ENCODE peak calls at places on chromosomes 16 and 17, in five cellular contexts. One of them, this sample, is unnamed.
A peak's percentile ranks its signal among the peaks of the same experiment; 100 is the strongest.

GRCh38 chr17:42814633-42815399 is 9.3 kb downstream of the BECN1 start:
- DNase-seq in HL-60: no peak
- DNase-seq in tibial nerve: no peak
- DNase-seq in H9: no peak
- DNase-seq in ascending aorta: no peak
- DNase-seq in this sample: no peak

GRCh38 chr17:49971848-49972485 is 3.0 kb downstream of the DLX4 start:
- DNase-seq in HL-60: no peak
- DNase-seq in tibial nerve: no peak
- DNase-seq in H9: peak; percentile 52
- DNase-seq in ascending aorta: no peak
- DNase-seq in this sample: no peak

GRCh38 chr17:40431231-40431602 is 12.0 kb upstream of the IGFBP4 start:
- DNase-seq in HL-60: no peak
- DNase-seq in tibial nerve: no peak
- DNase-seq in H9: no peak
- DNase-seq in ascending aorta: no peak
- DNase-seq in this sample: no peak

GRCh38 chr17:65674246-65675045 is 113.0 kb upstream of the AXIN2 start:
- DNase-seq in HL-60: no peak
- DNase-seq in tibial nerve: no peak
- DNase-seq in H9: no peak
- DNase-seq in ascending aorta: no peak
- DNase-seq in this sample: no peak

GRCh38 chr16:4855804-4856203 is 8.5 kb downstream of the UBN1 start:
- DNase-seq in HL-60: no peak
- DNase-seq in tibial nerve: no peak
- DNase-seq in H9: no peak
- DNase-seq in ascending aorta: no peak
- DNase-seq in this sample: no peak

GRCh38 chr17:35313875-35314409 is 59.5 kb downstream of the SLFN11 start:
- DNase-seq in HL-60: no peak
- DNase-seq in tibial nerve: no peak
- DNase-seq in H9: peak; percentile 42
- DNase-seq in ascending aorta: no peak
- DNase-seq in this sample: no peak

GRCh38 chr16:2178321-2179106 is 17.9 kb downstream of the CASKIN1 start:
- DNase-seq in HL-60: no peak
- DNase-seq in tibial nerve: no peak
- DNase-seq in H9: peak; percentile 92
- DNase-seq in ascending aorta: no peak
- DNase-seq in this sample: no peak

GRCh38 chr16:87850009-87851006 is 19.0 kb downstream of the SLC7A5 start:
- DNase-seq in HL-60: peak; percentile 45
- DNase-seq in tibial nerve: peak; percentile 41
- DNase-seq in H9: peak; percentile 86
- DNase-seq in ascending aorta: no peak
- DNase-seq in this sample: no peak

GRCh38 chr17:74165811-74166365 is 37.6 kb upstream of the RPL38 start:
- DNase-seq in HL-60: no peak
- DNase-seq in tibial nerve: no peak
- DNase-seq in H9: peak; percentile 22
- DNase-seq in ascending aorta: no peak
- DNase-seq in this sample: no peak

GRCh38 chr17:15926039-15926740 is 18.7 kb upstream of the ADORA2B start:
- DNase-seq in HL-60: no peak
- DNase-seq in tibial nerve: no peak
- DNase-seq in H9: no peak
- DNase-seq in ascending aorta: no peak
- DNase-seq in this sample: no peak

GRCh38 chr17:48642059-48642842 is 16.1 kb upstream of the HOXB9 start:
- DNase-seq in HL-60: no peak
- DNase-seq in tibial nerve: no peak
- DNase-seq in H9: peak; percentile 96
- DNase-seq in ascending aorta: no peak
- DNase-seq in this sample: no peak

GRCh38 chr16:69476920-69477418 is 52.5 kb downstream of the CYB5B start:
- DNase-seq in HL-60: no peak
- DNase-seq in tibial nerve: no peak
- DNase-seq in H9: no peak
- DNase-seq in ascending aorta: no peak
- DNase-seq in this sample: peak; percentile 77

GRCh38 chr17:14515015-14515414 is 214.1 kb downstream of the HS3ST3B1 start:
- DNase-seq in HL-60: no peak
- DNase-seq in tibial nerve: no peak
- DNase-seq in H9: no peak
- DNase-seq in ascending aorta: no peak
- DNase-seq in this sample: no peak

GRCh38 chr17:36877774-36878173 is 59.5 kb upstream of the LHX1 start:
- DNase-seq in HL-60: no peak
- DNase-seq in tibial nerve: no peak
- DNase-seq in H9: no peak
- DNase-seq in ascending aorta: no peak
- DNase-seq in this sample: no peak

GRCh38 chr16:50428742-50429141 is 60.0 kb upstream of the BRD7 start:
- DNase-seq in HL-60: no peak
- DNase-seq in tibial nerve: no peak
- DNase-seq in H9: no peak
- DNase-seq in ascending aorta: no peak
- DNase-seq in this sample: no peak

GRCh38 chr16:87143661-87144121 is 173.5 kb downstream of the C16orf95 start:
- DNase-seq in HL-60: no peak
- DNase-seq in tibial nerve: no peak
- DNase-seq in H9: peak; percentile 52
- DNase-seq in ascending aorta: no peak
- DNase-seq in this sample: no peak

GRCh38 chr17:42122371-42123303 is at the start of gene HSPB9:
- DNase-seq in HL-60: no peak
- DNase-seq in tibial nerve: no peak
- DNase-seq in H9: peak; percentile 95
- DNase-seq in ascending aorta: no peak
- DNase-seq in this sample: no peak

GRCh38 chr16:1678500-1679098 is 520 bp downstream of the JPT2 start:
- DNase-seq in HL-60: peak; percentile 15
- DNase-seq in tibial nerve: peak; percentile 16
- DNase-seq in H9: no peak
- DNase-seq in ascending aorta: no peak
- DNase-seq in this sample: no peak

GRCh38 chr16:9033125-9033830 is 58.2 kb upstream of the HAPSTR1 start:
- DNase-seq in HL-60: peak; percentile 9
- DNase-seq in tibial nerve: peak; percentile 15
- DNase-seq in H9: peak; percentile 68
- DNase-seq in ascending aorta: no peak
- DNase-seq in this sample: no peak

GRCh38 chr16:2194166-2194834 is 2.1 kb downstream of the CASKIN1 start:
- DNase-seq in HL-60: no peak
- DNase-seq in tibial nerve: no peak
- DNase-seq in H9: no peak
- DNase-seq in ascending aorta: no peak
- DNase-seq in this sample: no peak

GRCh38 chr17:42564815-42565522 is 1.9 kb upstream of the MLX start:
- DNase-seq in HL-60: no peak
- DNase-seq in tibial nerve: no peak
- DNase-seq in H9: no peak
- DNase-seq in ascending aorta: no peak
- DNase-seq in this sample: no peak

GRCh38 chr17:80813318-80813717 is 178.3 kb upstream of the CHMP6 start:
- DNase-seq in HL-60: no peak
- DNase-seq in tibial nerve: no peak
- DNase-seq in H9: no peak
- DNase-seq in ascending aorta: no peak
- DNase-seq in this sample: no peak

GRCh38 chr17:49694847-49695697 is 12.7 kb downstream of the SLC35B1 start:
- DNase-seq in HL-60: peak; percentile 65
- DNase-seq in tibial nerve: peak; percentile 89
- DNase-seq in H9: peak; percentile 62
- DNase-seq in ascending aorta: no peak
- DNase-seq in this sample: no peak

GRCh38 chr16:26510924-26511323 is 555.8 kb upstream of the C16orf82 start:
- DNase-seq in HL-60: no peak
- DNase-seq in tibial nerve: no peak
- DNase-seq in H9: no peak
- DNase-seq in ascending aorta: no peak
- DNase-seq in this sample: no peak

GRCh38 chr17:69672924-69673323 is 258.4 kb downstream of the MAP2K6 start:
- DNase-seq in HL-60: no peak
- DNase-seq in tibial nerve: no peak
- DNase-seq in H9: no peak
- DNase-seq in ascending aorta: no peak
- DNase-seq in this sample: no peak

GRCh38 chr17:66437466-66438026 is 135.1 kb downstream of the PRKCA start:
- DNase-seq in HL-60: no peak
- DNase-seq in tibial nerve: no peak
- DNase-seq in H9: no peak
- DNase-seq in ascending aorta: no peak
- DNase-seq in this sample: no peak

GRCh38 chr17:1588781-1589585 is 26.4 kb upstream of the PITPNA start:
- DNase-seq in HL-60: peak; percentile 13
- DNase-seq in tibial nerve: no peak
- DNase-seq in H9: peak; percentile 62
- DNase-seq in ascending aorta: no peak
- DNase-seq in this sample: no peak

GRCh38 chr17:1796800-1797199 is 32.9 kb downstream of the SMYD4 start:
- DNase-seq in HL-60: no peak
- DNase-seq in tibial nerve: no peak
- DNase-seq in H9: no peak
- DNase-seq in ascending aorta: no peak
- DNase-seq in this sample: no peak

GRCh38 chr16:777826-778225 is 10.4 kb downstream of the RPUSD1 start:
- DNase-seq in HL-60: no peak
- DNase-seq in tibial nerve: no peak
- DNase-seq in H9: no peak
- DNase-seq in ascending aorta: no peak
- DNase-seq in this sample: no peak

GRCh38 chr16:68272501-68273209 is 8.3 kb downstream of the SLC7A6 start:
- DNase-seq in HL-60: no peak
- DNase-seq in tibial nerve: no peak
- DNase-seq in H9: no peak
- DNase-seq in ascending aorta: no peak
- DNase-seq in this sample: no peak

GRCh38 chr16:68273459-68273858 is 9.1 kb downstream of the SLC7A6 start:
- DNase-seq in HL-60: no peak
- DNase-seq in tibial nerve: no peak
- DNase-seq in H9: no peak
- DNase-seq in ascending aorta: no peak
- DNase-seq in this sample: no peak

GRCh38 chr16:68275611-68276191 is 11.4 kb downstream of the SLC7A6 start:
- DNase-seq in HL-60: no peak
- DNase-seq in tibial nerve: no peak
- DNase-seq in H9: no peak
- DNase-seq in ascending aorta: no peak
- DNase-seq in this sample: no peak

GRCh38 chr16:68274441-68274840 is 10.1 kb downstream of the SLC7A6 start:
- DNase-seq in HL-60: no peak
- DNase-seq in tibial nerve: no peak
- DNase-seq in H9: no peak
- DNase-seq in ascending aorta: no peak
- DNase-seq in this sample: no peak

GRCh38 chr16:68273896-68274295 is 9.6 kb downstream of the SLC7A6 start:
- DNase-seq in HL-60: no peak
- DNase-seq in tibial nerve: no peak
- DNase-seq in H9: no peak
- DNase-seq in ascending aorta: no peak
- DNase-seq in this sample: no peak
- H3K27ac ChIP-seq in HL-60: no peak overlapping the region
- H3K27ac ChIP-seq in tibial nerve: no peak overlapping the region
- H3K27ac ChIP-seq in H9: no peak overlapping the region
- H3K27ac ChIP-seq in ascending aorta: peak overlapping the region; percentile 75
- H3K27ac ChIP-seq in this sample: no peak overlapping the region

GRCh38 chr16:24322106-24322505 is 66.0 kb downstream of the CACNG3 start:
- DNase-seq in HL-60: no peak
- DNase-seq in tibial nerve: no peak
- DNase-seq in H9: peak; percentile 47
- DNase-seq in ascending aorta: no peak
- DNase-seq in this sample: no peak

GRCh38 chr16:24315343-24315742 is 59.2 kb downstream of the CACNG3 start:
- DNase-seq in HL-60: no peak
- DNase-seq in tibial nerve: no peak
- DNase-seq in H9: no peak
- DNase-seq in ascending aorta: no peak
- DNase-seq in this sample: no peak

GRCh38 chr16:24319415-24319814 is 63.3 kb downstream of the CACNG3 start:
- DNase-seq in HL-60: no peak
- DNase-seq in tibial nerve: no peak
- DNase-seq in H9: no peak
- DNase-seq in ascending aorta: no peak
- DNase-seq in this sample: no peak

GRCh38 chr16:24318670-24319069 is 62.5 kb downstream of the CACNG3 start:
- DNase-seq in HL-60: no peak
- DNase-seq in tibial nerve: no peak
- DNase-seq in H9: peak; percentile 68
- DNase-seq in ascending aorta: no peak
- DNase-seq in this sample: no peak
- H3K27ac ChIP-seq in HL-60: no peak overlapping the region
- H3K27ac ChIP-seq in tibial nerve: no peak overlapping the region
- H3K27ac ChIP-seq in H9: no peak overlapping the region
- H3K27ac ChIP-seq in ascending aorta: no peak overlapping the region
- H3K27ac ChIP-seq in this sample: no peak overlapping the region

DNA sequence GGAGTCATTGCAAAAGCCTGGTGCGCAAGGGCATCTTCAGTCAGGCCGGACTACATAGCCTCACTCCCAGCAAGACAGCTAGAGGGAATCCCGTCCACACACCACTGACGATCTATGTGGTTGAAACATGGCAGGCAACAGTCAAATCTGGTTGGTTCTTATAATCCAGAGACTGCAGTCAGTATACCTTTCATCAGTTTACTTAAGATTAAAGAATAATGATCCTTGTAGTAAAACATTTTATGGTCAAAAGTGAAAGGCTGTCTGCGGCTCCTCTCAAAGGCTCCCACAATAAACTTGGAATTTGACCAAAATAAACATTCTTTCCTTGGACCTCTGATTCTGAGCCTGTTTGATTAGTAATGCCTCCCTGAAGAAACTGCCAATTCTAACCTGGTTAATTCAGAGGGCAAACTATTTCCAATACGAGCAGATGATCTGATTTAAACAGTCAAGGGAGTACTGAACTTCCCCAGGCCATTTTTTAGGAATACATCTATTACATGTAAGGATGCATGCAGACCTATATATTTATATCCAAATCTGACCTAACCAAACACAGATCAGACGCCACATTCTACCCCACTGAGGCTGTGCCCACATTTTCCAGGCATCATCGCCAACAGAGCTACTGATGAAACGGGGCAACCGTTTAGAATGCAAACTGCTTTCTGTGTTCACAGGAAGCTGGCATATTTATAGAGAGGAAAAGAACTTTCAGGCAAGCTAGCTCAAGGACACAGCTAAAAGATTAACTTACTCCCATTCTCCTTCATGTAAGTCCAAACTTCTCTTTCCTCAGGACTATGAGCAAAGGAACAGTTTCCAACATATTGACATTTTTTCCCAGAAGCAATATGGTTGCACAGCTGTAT is 15.3 kb upstream of the TXNDC11 start:
- DNase-seq in HL-60: no peak
- DNase-seq in tibial nerve: no peak
- DNase-seq in H9: no peak
- DNase-seq in ascending aorta: no peak
- DNase-seq in this sample: peak; percentile 26
- H3K27ac ChIP-seq in HL-60: no peak overlapping the region
- H3K27ac ChIP-seq in tibial nerve: no peak overlapping the region
- H3K27ac ChIP-seq in H9: no peak overlapping the region
- H3K27ac ChIP-seq in ascending aorta: peak overlapping the region; percentile 18
- H3K27ac ChIP-seq in this sample: peak overlapping the region; percentile 11

GRCh38 chr16:82761236-82761635 is 134.5 kb downstream of the CDH13 start:
- DNase-seq in HL-60: no peak
- DNase-seq in tibial nerve: peak; percentile 79
- DNase-seq in H9: no peak
- DNase-seq in ascending aorta: peak; percentile 63
- DNase-seq in this sample: peak; percentile 16
- H3K27ac ChIP-seq in HL-60: no peak overlapping the region
- H3K27ac ChIP-seq in tibial nerve: no peak overlapping the region
- H3K27ac ChIP-seq in H9: no peak overlapping the region
- H3K27ac ChIP-seq in ascending aorta: peak overlapping the region; percentile 83
- H3K27ac ChIP-seq in this sample: no peak overlapping the region